ENCODE peak calls at places on chromosomes 2 and 18, in four cellular contexts. X is H1, W is HepG2, Z is K562. T is an unnamed sample.

GRCh38 chr2:118190365-118190916 is 102.2 kb downstream of the INSIG2 start:
- DNase-seq in X (no peak), W (peak), Z (no peak), T (no peak)

GRCh38 chr2:237072067-237072931 is 13.4 kb upstream of the COPS8 start:
- DNase-seq in X (peak), W (peak), Z (peak), T (peak)

GRCh38 chr2:88698498-88699233 is 7.2 kb downstream of the RPIA start:
- DNase-seq in X (no peak), W (no peak), Z (no peak), T (no peak)

GRCh38 chr2:111697560-111697959 is 186.4 kb downstream of the ANAPC1 start:
- DNase-seq in X (no peak), W (no peak), Z (no peak), T (no peak)

GRCh38 chr2:100639588-100640195 is 76.9 kb downstream of the PDCL3 start:
- DNase-seq in X (peak), W (no peak), Z (no peak), T (no peak)

GRCh38 chr2:33526132-33526531 is 49.7 kb downstream of the RASGRP3 start:
- DNase-seq in X (no peak), W (no peak), Z (no peak), T (no peak)

GRCh38 chr2:237012577-237013237 is 73.0 kb upstream of the COPS8 start:
- DNase-seq in X (no peak), W (no peak), Z (no peak), T (no peak)

GRCh38 chr2:84904717-84905174 is 710 bp upstream of the TMSB10 start:
- DNase-seq in X (peak), W (no peak), Z (peak), T (no peak)

GRCh38 chr2:43898134-43898957 is 59.6 kb downstream of the ABCG8 start:
- DNase-seq in X (no peak), W (peak), Z (peak), T (no peak)

GRCh38 chr18:13217971-13218375 is 587 bp upstream of the LDLRAD4 start:
- DNase-seq in X (peak), W (no peak), Z (peak), T (no peak)

GRCh38 chr2:1749489-1749748 is 5.1 kb upstream of the PXDN start:
- DNase-seq in X (no peak), W (no peak), Z (no peak), T (no peak)
- TF ChIP-seq ZNF274 in X (no peak), W (no peak), Z (no peak), T (no peak)

GRCh38 chr2:121185571-121186074 is 99.4 kb downstream of the TFCP2L1 start:
- DNase-seq in X (no peak), W (no peak), Z (no peak), T (no peak)
- TF ChIP-seq ZNF274 in X (no peak), W (no peak), Z (no peak), T (no peak)

GRCh38 chr2:148555622-148556294 is 88.8 kb upstream of the EPC2 start:
- DNase-seq in X (no peak), W (no peak), Z (no peak), T (no peak)
- TF ChIP-seq ZNF274 in X (no peak), W (no peak), Z (no peak), T (no peak)

DNA sequence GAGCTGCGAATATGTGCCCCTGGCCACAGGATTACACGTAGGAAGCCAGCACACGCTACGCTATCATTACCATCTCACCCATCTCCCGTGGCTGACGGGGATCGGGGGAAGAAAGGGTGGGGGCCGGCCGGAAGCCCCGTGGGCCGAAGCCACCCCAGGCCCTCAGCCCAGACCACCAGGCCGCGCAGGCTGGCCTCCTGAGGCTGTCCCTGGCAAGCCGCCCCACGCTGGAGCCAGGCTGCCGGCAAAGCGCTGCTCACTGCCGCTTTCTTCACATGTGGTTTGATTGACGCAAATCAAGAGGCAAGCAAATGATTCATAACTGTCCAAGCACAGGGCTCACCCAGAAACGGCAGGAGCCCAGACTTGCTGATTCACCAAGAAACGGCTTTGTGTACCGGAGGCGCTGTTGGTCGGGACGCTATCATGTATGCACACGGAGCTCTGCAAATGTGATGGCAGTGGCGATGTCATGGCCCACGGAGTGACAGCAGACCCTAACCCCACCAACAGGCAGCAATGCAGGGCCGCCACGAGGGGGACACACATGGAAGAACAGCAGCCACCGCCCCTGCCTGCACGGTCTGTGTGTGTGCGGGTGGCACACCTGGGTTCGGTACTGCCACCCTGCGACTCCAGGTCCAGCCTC is 125.7 kb downstream of the HDAC4 start:
- DNase-seq in X (no peak), W (no peak), Z (peak), T (no peak)
- TF ChIP-seq ZNF274 in X (no peak), W (no peak), Z (no peak), T (no peak)

GRCh38 chr2:23566236-23567142 is 181.5 kb downstream of the KLHL29 start:
- DNase-seq in X (peak), W (peak), Z (peak), T (no peak)
- TF ChIP-seq ZNF274 in X (no peak), W (no peak), Z (no peak), T (no peak)

DNA sequence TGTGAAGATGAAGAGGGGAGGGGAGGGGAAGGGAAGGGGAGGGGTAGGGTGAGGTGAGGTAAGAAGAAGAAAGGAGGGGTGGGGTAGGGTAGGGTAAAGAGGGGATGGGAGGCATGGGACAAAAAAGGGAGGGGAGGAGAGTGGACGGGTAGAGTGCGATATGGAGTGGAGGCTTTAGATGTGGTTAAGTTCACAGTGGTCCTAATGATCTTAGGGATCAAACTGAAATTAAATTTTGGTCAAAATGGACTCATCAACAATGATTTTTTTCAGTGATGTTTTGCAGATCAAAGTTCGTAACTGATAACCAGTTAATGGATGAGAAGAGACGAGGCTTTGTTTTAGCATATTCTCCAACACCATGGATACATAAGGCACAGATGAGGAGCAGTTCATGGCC is 513.9 kb upstream of the ACVR2A start:
- DNase-seq in X (no peak), W (no peak), Z (no peak), T (no peak)
- TF ChIP-seq ZNF274 in X (no peak), W (no peak), Z (no peak), T (no peak)

DNA sequence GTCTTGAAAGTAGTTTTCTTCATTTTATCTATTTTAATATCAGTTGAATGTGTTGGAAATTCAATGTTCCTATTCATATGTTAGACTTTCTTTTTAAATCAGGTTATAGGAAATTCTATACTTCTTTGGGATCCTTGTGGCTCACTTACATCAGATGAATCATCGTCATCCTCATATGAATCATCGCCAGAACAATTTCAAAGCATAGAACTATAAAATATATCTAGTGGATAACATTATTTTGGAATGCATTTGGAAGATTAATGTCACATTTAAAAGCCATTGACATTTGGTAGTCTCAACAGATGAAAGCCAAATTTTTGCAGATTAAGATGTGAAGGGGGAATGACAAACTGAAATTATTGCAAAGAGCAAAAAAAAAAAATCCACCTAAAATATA is 94.1 kb downstream of the FAM161A start:
- DNase-seq in X (no peak), W (no peak), Z (no peak), T (no peak)
- TF ChIP-seq ZNF274 in X (no peak), W (no peak), Z (no peak), T (no peak)

GRCh38 chr2:26982102-26982742 is 11.8 kb downstream of the MAPRE3 start:
- DNase-seq in X (no peak), W (peak), Z (peak), T (no peak)

GRCh38 chr2:26978061-26978596 is 7.7 kb downstream of the MAPRE3 start:
- DNase-seq in X (no peak), W (no peak), Z (peak), T (no peak)

GRCh38 chr2:26980971-26981370 is 10.5 kb downstream of the MAPRE3 start:
- DNase-seq in X (no peak), W (no peak), Z (no peak), T (no peak)

GRCh38 chr2:26977012-26977411 is 6.6 kb downstream of the MAPRE3 start:
- DNase-seq in X (no peak), W (no peak), Z (no peak), T (no peak)

GRCh38 chr2:26979761-26980160 is 9.3 kb downstream of the MAPRE3 start:
- DNase-seq in X (no peak), W (no peak), Z (no peak), T (no peak)
- TF ChIP-seq ZNF274 in X (no peak), W (no peak), Z (no peak), T (no peak)